ENCODE peak calls at places on chromosomes 2 and 18, in five cellular contexts. One of them, this sample, is unnamed.

GRCh38 chr2:133452561-133452960 is 115.7 kb downstream of the NCKAP5 start:
- DNase-seq in nephron progenitor cell: no peak
- DNase-seq in astrocyte of the cerebellum: no peak
- DNase-seq in AG10803: no peak
- DNase-seq in lower leg skin: no peak
- DNase-seq in this sample: no peak

GRCh38 chr2:27909901-27910300 is 19.4 kb downstream of the BABAM2 start:
- DNase-seq in nephron progenitor cell: no peak
- DNase-seq in astrocyte of the cerebellum: no peak
- DNase-seq in AG10803: no peak
- DNase-seq in lower leg skin: no peak
- DNase-seq in this sample: no peak

GRCh38 chr2:26574066-26574899 is 66.9 kb downstream of the CIB4 start:
- DNase-seq in nephron progenitor cell: no peak
- DNase-seq in astrocyte of the cerebellum: no peak
- DNase-seq in AG10803: no peak
- DNase-seq in lower leg skin: no peak
- DNase-seq in this sample: no peak

GRCh38 chr2:75324141-75324540 is 124.8 kb upstream of the TACR1 start:
- DNase-seq in nephron progenitor cell: no peak
- DNase-seq in astrocyte of the cerebellum: no peak
- DNase-seq in AG10803: no peak
- DNase-seq in lower leg skin: no peak
- DNase-seq in this sample: no peak

GRCh38 chr2:223093436-223093839 is 41.4 kb downstream of the KCNE4 start:
- DNase-seq in nephron progenitor cell: no peak
- DNase-seq in astrocyte of the cerebellum: peak
- DNase-seq in AG10803: peak
- DNase-seq in lower leg skin: peak
- DNase-seq in this sample: peak

GRCh38 chr2:190069936-190070696 is 7.6 kb upstream of the MSTN start:
- DNase-seq in nephron progenitor cell: peak
- DNase-seq in astrocyte of the cerebellum: peak
- DNase-seq in AG10803: peak
- DNase-seq in lower leg skin: peak
- DNase-seq in this sample: peak

GRCh38 chr2:240197439-240198139 is 57.1 kb upstream of the OTOS start:
- DNase-seq in nephron progenitor cell: no peak
- DNase-seq in astrocyte of the cerebellum: no peak
- DNase-seq in AG10803: no peak
- DNase-seq in lower leg skin: no peak
- DNase-seq in this sample: no peak

GRCh38 chr18:2978626-2979025 is 34.3 kb downstream of the LPIN2 start:
- DNase-seq in nephron progenitor cell: no peak
- DNase-seq in astrocyte of the cerebellum: peak
- DNase-seq in AG10803: peak
- DNase-seq in lower leg skin: no peak
- DNase-seq in this sample: peak

GRCh38 chr2:240319221-240319854 is 116.1 kb upstream of the GPC1 start:
- DNase-seq in nephron progenitor cell: no peak
- DNase-seq in astrocyte of the cerebellum: no peak
- DNase-seq in AG10803: no peak
- DNase-seq in lower leg skin: no peak
- DNase-seq in this sample: peak

GRCh38 chr18:13424377-13424776 is 205.8 kb downstream of the LDLRAD4 start:
- DNase-seq in nephron progenitor cell: no peak
- DNase-seq in astrocyte of the cerebellum: no peak
- DNase-seq in AG10803: no peak
- DNase-seq in lower leg skin: no peak
- DNase-seq in this sample: no peak

GRCh38 chr2:52810460-52810859 is 957.1 kb upstream of the CHAC2 start:
- DNase-seq in nephron progenitor cell: no peak
- DNase-seq in astrocyte of the cerebellum: no peak
- DNase-seq in AG10803: peak
- DNase-seq in lower leg skin: no peak
- DNase-seq in this sample: peak

GRCh38 chr18:61736168-61736567 is 156.6 kb downstream of the RNF152 start:
- DNase-seq in nephron progenitor cell: no peak
- DNase-seq in astrocyte of the cerebellum: no peak
- DNase-seq in AG10803: no peak
- DNase-seq in lower leg skin: no peak
- DNase-seq in this sample: no peak

GRCh38 chr2:12514168-12514567 is 202.6 kb upstream of the TRIB2 start:
- DNase-seq in nephron progenitor cell: no peak
- DNase-seq in astrocyte of the cerebellum: no peak
- DNase-seq in AG10803: no peak
- DNase-seq in lower leg skin: no peak
- DNase-seq in this sample: no peak

GRCh38 chr2:194545978-194546377 is 1111.0 kb upstream of the SLC39A10 start:
- DNase-seq in nephron progenitor cell: no peak
- DNase-seq in astrocyte of the cerebellum: no peak
- DNase-seq in AG10803: no peak
- DNase-seq in lower leg skin: no peak
- DNase-seq in this sample: no peak

GRCh38 chr2:9364791-9365497 is 58.4 kb downstream of the ITGB1BP1 start:
- DNase-seq in nephron progenitor cell: no peak
- DNase-seq in astrocyte of the cerebellum: no peak
- DNase-seq in AG10803: no peak
- DNase-seq in lower leg skin: no peak
- DNase-seq in this sample: peak

GRCh38 chr2:105005601-105006000 is 32.3 kb upstream of the MRPS9 start:
- DNase-seq in nephron progenitor cell: no peak
- DNase-seq in astrocyte of the cerebellum: no peak
- DNase-seq in AG10803: no peak
- DNase-seq in lower leg skin: no peak
- DNase-seq in this sample: no peak

GRCh38 chr2:231677632-231678104 is 30.7 kb upstream of the PTMA start:
- DNase-seq in nephron progenitor cell: peak
- DNase-seq in astrocyte of the cerebellum: peak
- DNase-seq in AG10803: peak
- DNase-seq in lower leg skin: peak
- DNase-seq in this sample: peak

GRCh38 chr2:139031722-139032121 is 251.5 kb upstream of the NXPH2 start:
- DNase-seq in nephron progenitor cell: no peak
- DNase-seq in astrocyte of the cerebellum: peak
- DNase-seq in AG10803: no peak
- DNase-seq in lower leg skin: no peak
- DNase-seq in this sample: no peak

GRCh38 chr2:55047677-55048299 is 2.5 kb downstream of the RTN4 start:
- DNase-seq in nephron progenitor cell: no peak
- DNase-seq in astrocyte of the cerebellum: no peak
- DNase-seq in AG10803: peak
- DNase-seq in lower leg skin: peak
- DNase-seq in this sample: peak

GRCh38 chr18:47413327-47413726 is 161.9 kb upstream of the SKOR2 start:
- DNase-seq in nephron progenitor cell: no peak
- DNase-seq in astrocyte of the cerebellum: peak
- DNase-seq in AG10803: peak
- DNase-seq in lower leg skin: no peak
- DNase-seq in this sample: no peak

GRCh38 chr2:110768591-110768990 is 36.2 kb downstream of the ACOXL start:
- DNase-seq in nephron progenitor cell: no peak
- DNase-seq in astrocyte of the cerebellum: no peak
- DNase-seq in AG10803: no peak
- DNase-seq in lower leg skin: no peak
- DNase-seq in this sample: no peak

GRCh38 chr2:233803994-233804393 is 25.9 kb downstream of the MROH2A start:
- DNase-seq in nephron progenitor cell: no peak
- DNase-seq in astrocyte of the cerebellum: no peak
- DNase-seq in AG10803: no peak
- DNase-seq in lower leg skin: no peak
- DNase-seq in this sample: no peak

GRCh38 chr2:233807966-233808892 is 30.1 kb downstream of the MROH2A start:
- DNase-seq in nephron progenitor cell: no peak
- DNase-seq in astrocyte of the cerebellum: no peak
- DNase-seq in AG10803: no peak
- DNase-seq in lower leg skin: no peak
- DNase-seq in this sample: no peak

GRCh38 chr2:233810385-233810784 is 32.3 kb downstream of the MROH2A start:
- DNase-seq in nephron progenitor cell: no peak
- DNase-seq in astrocyte of the cerebellum: no peak
- DNase-seq in AG10803: no peak
- DNase-seq in lower leg skin: no peak
- DNase-seq in this sample: no peak

GRCh38 chr2:233811087-233811486 is 33.0 kb downstream of the MROH2A start:
- DNase-seq in nephron progenitor cell: no peak
- DNase-seq in astrocyte of the cerebellum: no peak
- DNase-seq in AG10803: no peak
- DNase-seq in lower leg skin: no peak
- DNase-seq in this sample: no peak

DNA sequence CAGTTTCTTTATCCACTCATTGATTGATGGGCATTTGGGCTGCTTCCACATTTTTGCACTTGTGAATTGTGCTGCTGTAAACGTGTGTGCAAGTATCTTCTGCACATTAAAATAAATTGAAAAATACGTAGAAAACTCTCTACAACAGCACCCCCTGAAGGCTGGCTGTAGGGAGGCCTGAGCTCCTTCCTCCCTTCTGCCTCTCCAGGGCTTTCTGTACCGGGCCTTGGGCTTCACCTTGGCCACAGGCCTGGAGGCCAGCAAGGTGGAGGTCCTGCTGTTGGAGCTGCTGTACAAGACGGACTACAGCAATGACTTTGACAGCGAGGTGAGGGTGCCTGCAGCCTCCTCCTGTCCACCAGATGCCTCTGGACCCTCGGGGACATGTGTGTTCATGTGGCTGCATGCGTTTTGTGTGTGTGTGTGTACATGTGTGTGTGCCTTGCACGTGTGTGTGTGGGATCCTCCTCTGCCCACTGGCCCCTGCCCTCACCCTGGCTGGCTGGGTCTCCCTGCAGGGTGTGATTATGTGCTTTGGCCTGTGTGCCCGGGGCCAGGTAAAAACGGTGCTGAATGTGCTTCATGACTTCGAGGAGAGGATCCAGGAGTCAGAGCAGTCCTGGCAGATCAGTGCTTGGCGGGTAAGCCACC is 29.2 kb downstream of the MROH2A start:
- DNase-seq in nephron progenitor cell: no peak
- DNase-seq in astrocyte of the cerebellum: no peak
- DNase-seq in AG10803: no peak
- DNase-seq in lower leg skin: no peak
- DNase-seq in this sample: no peak
- TF ChIP-seq CTCF in nephron progenitor cell: no peak
- TF ChIP-seq CTCF in astrocyte of the cerebellum: no peak
- TF ChIP-seq CTCF in AG10803: no peak
- TF ChIP-seq CTCF in lower leg skin: no peak
- TF ChIP-seq CTCF in this sample: no peak

DNA sequence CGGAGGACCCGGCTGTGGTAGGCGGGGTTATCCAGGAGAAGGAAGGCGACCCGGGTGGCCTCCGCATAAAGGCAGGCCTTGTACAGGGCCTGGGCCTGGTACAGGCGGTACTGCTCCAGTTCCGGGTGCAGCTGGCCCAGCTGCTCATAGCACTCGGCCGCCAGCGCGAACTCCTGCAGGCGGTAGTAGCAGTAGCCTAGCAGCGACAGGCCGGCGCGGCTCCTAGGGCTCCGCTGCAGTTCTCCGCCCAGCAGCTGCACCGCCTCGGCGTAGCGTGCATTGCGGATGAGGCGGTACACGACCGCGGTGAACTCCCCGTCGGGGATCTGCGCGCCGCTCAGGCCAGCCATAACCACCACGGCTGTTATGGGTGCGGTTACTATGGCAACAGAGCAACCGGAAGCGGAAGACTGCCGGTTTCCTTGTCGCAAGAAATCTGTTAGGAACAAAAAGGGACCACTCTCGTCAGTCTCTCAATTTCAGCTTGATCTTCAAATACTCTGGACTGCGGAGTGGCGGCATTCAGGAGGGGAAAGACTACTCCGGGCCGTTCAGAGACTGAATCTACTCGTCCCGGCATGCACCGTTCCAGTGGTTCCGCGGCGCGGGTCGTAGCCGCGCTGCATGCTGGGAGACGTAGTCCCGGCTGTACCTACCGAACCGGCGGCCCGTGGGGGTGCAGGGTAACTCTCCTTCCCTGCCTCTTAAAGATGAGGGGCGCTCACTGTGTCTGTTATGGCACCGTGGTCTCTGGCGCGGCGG is 160.0 kb downstream of the AGPS start:
- DNase-seq in nephron progenitor cell: peak
- DNase-seq in astrocyte of the cerebellum: peak
- DNase-seq in AG10803: peak
- DNase-seq in lower leg skin: peak
- DNase-seq in this sample: peak
- TF ChIP-seq CTCF in nephron progenitor cell: no peak
- TF ChIP-seq CTCF in astrocyte of the cerebellum: no peak
- TF ChIP-seq CTCF in AG10803: no peak
- TF ChIP-seq CTCF in lower leg skin: peak
- TF ChIP-seq CTCF in this sample: no peak

GRCh38 chr2:24643051-24643450 is 150.1 kb downstream of the PTRHD1 start:
- DNase-seq in nephron progenitor cell: no peak
- DNase-seq in astrocyte of the cerebellum: no peak
- DNase-seq in AG10803: no peak
- DNase-seq in lower leg skin: no peak
- DNase-seq in this sample: no peak

GRCh38 chr2:24642351-24642750 is 150.8 kb downstream of the PTRHD1 start:
- DNase-seq in nephron progenitor cell: no peak
- DNase-seq in astrocyte of the cerebellum: no peak
- DNase-seq in AG10803: no peak
- DNase-seq in lower leg skin: no peak
- DNase-seq in this sample: no peak

GRCh38 chr2:24638568-24638967 is 147.5 kb downstream of the NCOA1 start:
- DNase-seq in nephron progenitor cell: no peak
- DNase-seq in astrocyte of the cerebellum: no peak
- DNase-seq in AG10803: no peak
- DNase-seq in lower leg skin: no peak
- DNase-seq in this sample: no peak

DNA sequence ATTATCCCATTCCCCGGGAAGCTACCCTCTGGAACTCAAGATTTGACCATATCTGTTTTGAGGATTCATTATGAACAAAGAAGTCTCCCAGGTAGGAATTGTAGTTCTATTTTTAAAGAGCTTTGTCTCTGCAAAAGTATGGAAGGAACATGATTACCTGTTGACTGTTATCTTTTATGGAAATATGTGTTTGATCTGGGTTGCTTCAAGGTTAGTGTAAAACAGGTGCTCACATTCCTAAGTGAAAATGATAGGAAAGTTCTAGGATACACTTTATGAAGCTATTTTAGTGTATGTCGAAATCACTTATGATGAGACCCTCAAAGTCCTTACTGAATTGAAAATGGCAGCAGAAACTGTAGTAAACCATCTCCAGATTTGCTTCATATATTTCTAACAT is 149.2 kb downstream of the PTRHD1 start:
- DNase-seq in nephron progenitor cell: no peak
- DNase-seq in astrocyte of the cerebellum: no peak
- DNase-seq in AG10803: no peak
- DNase-seq in lower leg skin: no peak
- DNase-seq in this sample: no peak
- TF ChIP-seq CTCF in nephron progenitor cell: no peak
- TF ChIP-seq CTCF in astrocyte of the cerebellum: no peak
- TF ChIP-seq CTCF in AG10803: no peak
- TF ChIP-seq CTCF in lower leg skin: no peak
- TF ChIP-seq CTCF in this sample: no peak

DNA sequence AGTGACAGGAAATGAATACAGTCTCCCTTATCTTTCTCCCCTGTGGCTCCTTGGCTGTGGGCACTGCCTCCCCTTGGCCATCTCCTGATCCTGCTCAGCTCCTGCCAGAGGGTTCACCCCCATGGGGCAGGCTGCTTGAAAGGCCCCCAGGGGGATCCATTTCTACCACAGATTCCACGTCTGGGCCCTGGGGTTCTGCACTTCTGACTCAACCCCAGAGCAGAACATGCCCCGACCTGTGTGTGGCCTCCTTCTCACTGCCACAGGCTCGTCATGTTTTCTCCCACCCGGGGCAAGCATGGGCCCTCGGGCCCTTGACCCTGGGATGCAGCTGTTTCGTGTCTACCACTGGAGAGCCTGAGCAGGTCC is 122.2 kb downstream of the ACKR3 start:
- DNase-seq in nephron progenitor cell: no peak
- DNase-seq in astrocyte of the cerebellum: no peak
- DNase-seq in AG10803: no peak
- DNase-seq in lower leg skin: no peak
- DNase-seq in this sample: no peak
- TF ChIP-seq CTCF in nephron progenitor cell: no peak
- TF ChIP-seq CTCF in astrocyte of the cerebellum: no peak
- TF ChIP-seq CTCF in AG10803: no peak
- TF ChIP-seq CTCF in lower leg skin: no peak
- TF ChIP-seq CTCF in this sample: no peak